ENCODE peak calls at places on chromosomes 13 and 19, in seven cellular contexts. One of them, this sample, is unnamed.
A peak's percentile ranks its signal among the peaks of the same experiment; 100 is the strongest.

GRCh38 chr13:73069206-73069815 is 10.5 kb downstream of the KLF5 start:
- DNase-seq in heart right ventricle: no peak
- DNase-seq in astrocyte of the spinal cord: peak; percentile 44
- DNase-seq in AG04450: no peak
- DNase-seq in lung: no peak
- DNase-seq in breast epithelium: no peak
- DNase-seq in suprapubic skin: no peak
- DNase-seq in this sample: no peak

GRCh38 chr13:97266328-97266727 is 44.2 kb downstream of the MBNL2 start:
- DNase-seq in heart right ventricle: no peak
- DNase-seq in astrocyte of the spinal cord: no peak
- DNase-seq in AG04450: no peak
- DNase-seq in lung: peak; percentile 70
- DNase-seq in breast epithelium: no peak
- DNase-seq in suprapubic skin: no peak
- DNase-seq in this sample: no peak

GRCh38 chr13:32033744-32034143 is 2.2 kb downstream of the FRY start:
- DNase-seq in heart right ventricle: no peak
- DNase-seq in astrocyte of the spinal cord: no peak
- DNase-seq in AG04450: no peak
- DNase-seq in lung: no peak
- DNase-seq in breast epithelium: no peak
- DNase-seq in suprapubic skin: no peak
- DNase-seq in this sample: no peak

GRCh38 chr13:83780201-83780600 is 102.1 kb downstream of the SLITRK1 start:
- DNase-seq in heart right ventricle: no peak
- DNase-seq in astrocyte of the spinal cord: peak; percentile 16
- DNase-seq in AG04450: no peak
- DNase-seq in lung: no peak
- DNase-seq in breast epithelium: no peak
- DNase-seq in suprapubic skin: no peak
- DNase-seq in this sample: peak; percentile 33

GRCh38 chr13:19596960-19597361 is 35.6 kb upstream of the TPTE2 start:
- DNase-seq in heart right ventricle: no peak
- DNase-seq in astrocyte of the spinal cord: peak; percentile 50
- DNase-seq in AG04450: no peak
- DNase-seq in lung: no peak
- DNase-seq in breast epithelium: no peak
- DNase-seq in suprapubic skin: no peak
- DNase-seq in this sample: peak; percentile 65

GRCh38 chr13:73849292-73849691 is 284.9 kb downstream of the KLF12 start:
- DNase-seq in heart right ventricle: no peak
- DNase-seq in astrocyte of the spinal cord: peak; percentile 57
- DNase-seq in AG04450: no peak
- DNase-seq in lung: no peak
- DNase-seq in breast epithelium: no peak
- DNase-seq in suprapubic skin: no peak
- DNase-seq in this sample: no peak

GRCh38 chr13:98586400-98587144 is 9.7 kb upstream of the STK24 start:
- DNase-seq in heart right ventricle: no peak
- DNase-seq in astrocyte of the spinal cord: no peak
- DNase-seq in AG04450: no peak
- DNase-seq in lung: no peak
- DNase-seq in breast epithelium: no peak
- DNase-seq in suprapubic skin: no peak
- DNase-seq in this sample: no peak

GRCh38 chr19:47435196-47435595 is 15.9 kb upstream of the MEIS3 start:
- DNase-seq in heart right ventricle: no peak
- DNase-seq in astrocyte of the spinal cord: no peak
- DNase-seq in AG04450: no peak
- DNase-seq in lung: no peak
- DNase-seq in breast epithelium: no peak
- DNase-seq in suprapubic skin: no peak
- DNase-seq in this sample: no peak

GRCh38 chr13:19060311-19061002 is 121.2 kb downstream of the TUBA3C start:
- DNase-seq in heart right ventricle: no peak
- DNase-seq in astrocyte of the spinal cord: no peak
- DNase-seq in AG04450: no peak
- DNase-seq in lung: peak; percentile 25
- DNase-seq in breast epithelium: no peak
- DNase-seq in suprapubic skin: no peak
- DNase-seq in this sample: no peak

GRCh38 chr19:18108897-18109296 is 11.3 kb downstream of the MAST3 start:
- DNase-seq in heart right ventricle: no peak
- DNase-seq in astrocyte of the spinal cord: no peak
- DNase-seq in AG04450: no peak
- DNase-seq in lung: no peak
- DNase-seq in breast epithelium: no peak
- DNase-seq in suprapubic skin: no peak
- DNase-seq in this sample: no peak

GRCh38 chr13:110616103-110617101 is 1.1 kb downstream of the NAXD start:
- DNase-seq in heart right ventricle: no peak
- DNase-seq in astrocyte of the spinal cord: peak; percentile 34
- DNase-seq in AG04450: no peak
- DNase-seq in lung: peak; percentile 37
- DNase-seq in breast epithelium: peak; percentile 78
- DNase-seq in suprapubic skin: no peak
- DNase-seq in this sample: peak; percentile 74

GRCh38 chr13:23956106-23956505 is 58.8 kb upstream of the C1QTNF9B start:
- DNase-seq in heart right ventricle: no peak
- DNase-seq in astrocyte of the spinal cord: peak; percentile 54
- DNase-seq in AG04450: no peak
- DNase-seq in lung: no peak
- DNase-seq in breast epithelium: no peak
- DNase-seq in suprapubic skin: no peak
- DNase-seq in this sample: peak; percentile 90

GRCh38 chr19:29086646-29087045 is 126.3 kb downstream of the UQCRFS1 start:
- DNase-seq in heart right ventricle: no peak
- DNase-seq in astrocyte of the spinal cord: no peak
- DNase-seq in AG04450: no peak
- DNase-seq in lung: no peak
- DNase-seq in breast epithelium: no peak
- DNase-seq in suprapubic skin: peak; percentile 63
- DNase-seq in this sample: no peak

GRCh38 chr13:49855930-49856329 is 63.4 kb upstream of the KPNA3 start:
- DNase-seq in heart right ventricle: no peak
- DNase-seq in astrocyte of the spinal cord: no peak
- DNase-seq in AG04450: no peak
- DNase-seq in lung: no peak
- DNase-seq in breast epithelium: no peak
- DNase-seq in suprapubic skin: no peak
- DNase-seq in this sample: no peak

GRCh38 chr19:50893047-50893737 is 18.0 kb downstream of the KLK4 start:
- DNase-seq in heart right ventricle: no peak
- DNase-seq in astrocyte of the spinal cord: no peak
- DNase-seq in AG04450: no peak
- DNase-seq in lung: no peak
- DNase-seq in breast epithelium: no peak
- DNase-seq in suprapubic skin: no peak
- DNase-seq in this sample: no peak

GRCh38 chr13:35618565-35619083 is 142.1 kb upstream of the MAB21L1 start:
- DNase-seq in heart right ventricle: no peak
- DNase-seq in astrocyte of the spinal cord: no peak
- DNase-seq in AG04450: no peak
- DNase-seq in lung: no peak
- DNase-seq in breast epithelium: no peak
- DNase-seq in suprapubic skin: no peak
- DNase-seq in this sample: no peak

GRCh38 chr13:40064723-40065122 is 409.3 kb downstream of the COG6 start:
- DNase-seq in heart right ventricle: no peak
- DNase-seq in astrocyte of the spinal cord: peak; percentile 66
- DNase-seq in AG04450: no peak
- DNase-seq in lung: no peak
- DNase-seq in breast epithelium: no peak
- DNase-seq in suprapubic skin: no peak
- DNase-seq in this sample: peak; percentile 80

GRCh38 chr19:55304279-55304978 is 20.6 kb downstream of the BRSK1 start:
- DNase-seq in heart right ventricle: no peak
- DNase-seq in astrocyte of the spinal cord: peak; percentile 27
- DNase-seq in AG04450: no peak
- DNase-seq in lung: no peak
- DNase-seq in breast epithelium: no peak
- DNase-seq in suprapubic skin: no peak
- DNase-seq in this sample: peak; percentile 52

GRCh38 chr13:67554746-67555452 is 324.8 kb upstream of the PCDH9 start:
- DNase-seq in heart right ventricle: no peak
- DNase-seq in astrocyte of the spinal cord: peak; percentile 62
- DNase-seq in AG04450: no peak
- DNase-seq in lung: no peak
- DNase-seq in breast epithelium: no peak
- DNase-seq in suprapubic skin: no peak
- DNase-seq in this sample: no peak

GRCh38 chr19:4075373-4075772 is 8.7 kb upstream of the ZBTB7A start:
- DNase-seq in heart right ventricle: no peak
- DNase-seq in astrocyte of the spinal cord: no peak
- DNase-seq in AG04450: no peak
- DNase-seq in lung: no peak
- DNase-seq in breast epithelium: no peak
- DNase-seq in suprapubic skin: no peak
- DNase-seq in this sample: no peak

GRCh38 chr19:1873524-1874473 is 10.4 kb upstream of the KLF16 start:
- DNase-seq in heart right ventricle: peak; percentile 75
- DNase-seq in astrocyte of the spinal cord: no peak
- DNase-seq in AG04450: no peak
- DNase-seq in lung: no peak
- DNase-seq in breast epithelium: peak; percentile 88
- DNase-seq in suprapubic skin: no peak
- DNase-seq in this sample: no peak

GRCh38 chr13:102399791-102400618 is 1.8 kb downstream of the FGF14 start:
- DNase-seq in heart right ventricle: peak; percentile 23
- DNase-seq in astrocyte of the spinal cord: no peak
- DNase-seq in AG04450: no peak
- DNase-seq in lung: no peak
- DNase-seq in breast epithelium: no peak
- DNase-seq in suprapubic skin: no peak
- DNase-seq in this sample: peak; percentile 3

GRCh38 chr19:45423033-45423588 is 606 bp downstream of the ERCC1 start:
- DNase-seq in heart right ventricle: no peak
- DNase-seq in astrocyte of the spinal cord: no peak
- DNase-seq in AG04450: no peak
- DNase-seq in lung: no peak
- DNase-seq in breast epithelium: no peak
- DNase-seq in suprapubic skin: no peak
- DNase-seq in this sample: no peak

GRCh38 chr19:51323481-51323891 is 12.0 kb downstream of the IGLON5 start:
- DNase-seq in heart right ventricle: no peak
- DNase-seq in astrocyte of the spinal cord: no peak
- DNase-seq in AG04450: no peak
- DNase-seq in lung: no peak
- DNase-seq in breast epithelium: no peak
- DNase-seq in suprapubic skin: no peak
- DNase-seq in this sample: no peak

GRCh38 chr19:21492932-21493906 is 12.2 kb upstream of the ZNF429 start:
- DNase-seq in heart right ventricle: no peak
- DNase-seq in astrocyte of the spinal cord: no peak
- DNase-seq in AG04450: no peak
- DNase-seq in lung: no peak
- DNase-seq in breast epithelium: no peak
- DNase-seq in suprapubic skin: no peak
- DNase-seq in this sample: no peak

GRCh38 chr19:50967924-50968708 is 1.3 kb downstream of the KLK6 start:
- DNase-seq in heart right ventricle: no peak
- DNase-seq in astrocyte of the spinal cord: no peak
- DNase-seq in AG04450: no peak
- DNase-seq in lung: no peak
- DNase-seq in breast epithelium: no peak
- DNase-seq in suprapubic skin: no peak
- DNase-seq in this sample: peak; percentile 49

GRCh38 chr19:14494451-14494850 is 1.5 kb downstream of the GIPC1 start:
- DNase-seq in heart right ventricle: no peak
- DNase-seq in astrocyte of the spinal cord: no peak
- DNase-seq in AG04450: no peak
- DNase-seq in lung: no peak
- DNase-seq in breast epithelium: no peak
- DNase-seq in suprapubic skin: no peak
- DNase-seq in this sample: no peak
- H3K4me3 ChIP-seq in heart right ventricle: peak overlapping the region; percentile 84
- H3K4me3 ChIP-seq in astrocyte of the spinal cord: peak overlapping the region; percentile 87
- H3K4me3 ChIP-seq in AG04450: peak overlapping the region; percentile 78
- H3K4me3 ChIP-seq in lung: peak overlapping the region; percentile 2
- H3K4me3 ChIP-seq in breast epithelium: no peak overlapping the region
- H3K4me3 ChIP-seq in suprapubic skin: peak overlapping the region; percentile 91
- H3K4me3 ChIP-seq in this sample: peak overlapping the region; percentile 96

GRCh38 chr13:100921139-100921538 is 246.5 kb upstream of the TMTC4 start:
- DNase-seq in heart right ventricle: no peak
- DNase-seq in astrocyte of the spinal cord: no peak
- DNase-seq in AG04450: peak; percentile 7
- DNase-seq in lung: no peak
- DNase-seq in breast epithelium: no peak
- DNase-seq in suprapubic skin: no peak
- DNase-seq in this sample: no peak
- H3K4me3 ChIP-seq in heart right ventricle: no peak overlapping the region
- H3K4me3 ChIP-seq in astrocyte of the spinal cord: no peak overlapping the region
- H3K4me3 ChIP-seq in AG04450: no peak overlapping the region
- H3K4me3 ChIP-seq in lung: no peak overlapping the region
- H3K4me3 ChIP-seq in breast epithelium: no peak overlapping the region
- H3K4me3 ChIP-seq in suprapubic skin: no peak overlapping the region
- H3K4me3 ChIP-seq in this sample: no peak overlapping the region

GRCh38 chr13:44374348-44374712 is 706 bp downstream of the SERP2 start:
- DNase-seq in heart right ventricle: no peak
- DNase-seq in astrocyte of the spinal cord: no peak
- DNase-seq in AG04450: no peak
- DNase-seq in lung: no peak
- DNase-seq in breast epithelium: no peak
- DNase-seq in suprapubic skin: no peak
- DNase-seq in this sample: no peak
- H3K4me3 ChIP-seq in heart right ventricle: peak overlapping the region; percentile 78
- H3K4me3 ChIP-seq in astrocyte of the spinal cord: peak overlapping the region; percentile 37
- H3K4me3 ChIP-seq in AG04450: peak overlapping the region; percentile 20
- H3K4me3 ChIP-seq in lung: no peak overlapping the region
- H3K4me3 ChIP-seq in breast epithelium: peak overlapping the region; percentile 56
- H3K4me3 ChIP-seq in suprapubic skin: peak overlapping the region; percentile 58
- H3K4me3 ChIP-seq in this sample: no peak overlapping the region

GRCh38 chr13:94711561-94712286 is 621 bp downstream of the SOX21 start:
- DNase-seq in heart right ventricle: no peak
- DNase-seq in astrocyte of the spinal cord: peak; percentile 43
- DNase-seq in AG04450: no peak
- DNase-seq in lung: no peak
- DNase-seq in breast epithelium: no peak
- DNase-seq in suprapubic skin: no peak
- DNase-seq in this sample: peak; percentile 37

GRCh38 chr13:94713556-94714182 is 1.3 kb upstream of the SOX21 start:
- DNase-seq in heart right ventricle: no peak
- DNase-seq in astrocyte of the spinal cord: peak; percentile 7
- DNase-seq in AG04450: no peak
- DNase-seq in lung: no peak
- DNase-seq in breast epithelium: no peak
- DNase-seq in suprapubic skin: no peak
- DNase-seq in this sample: no peak

GRCh38 chr13:94710881-94711560 is 1.3 kb downstream of the SOX21 start:
- DNase-seq in heart right ventricle: no peak
- DNase-seq in astrocyte of the spinal cord: peak; percentile 11
- DNase-seq in AG04450: no peak
- DNase-seq in lung: no peak
- DNase-seq in breast epithelium: no peak
- DNase-seq in suprapubic skin: no peak
- DNase-seq in this sample: no peak

GRCh38 chr13:94712812-94713555 is 639 bp upstream of the SOX21 start:
- DNase-seq in heart right ventricle: no peak
- DNase-seq in astrocyte of the spinal cord: peak; percentile 77
- DNase-seq in AG04450: no peak
- DNase-seq in lung: no peak
- DNase-seq in breast epithelium: no peak
- DNase-seq in suprapubic skin: no peak
- DNase-seq in this sample: peak; percentile 39

GRCh38 chr13:94712287-94712811 is at the start of gene SOX21:
- DNase-seq in heart right ventricle: no peak
- DNase-seq in astrocyte of the spinal cord: no peak
- DNase-seq in AG04450: no peak
- DNase-seq in lung: no peak
- DNase-seq in breast epithelium: no peak
- DNase-seq in suprapubic skin: no peak
- DNase-seq in this sample: peak; percentile 28
- H3K4me3 ChIP-seq in heart right ventricle: peak within 1 kb of the TSS; percentile 41
- H3K4me3 ChIP-seq in astrocyte of the spinal cord: peak within 1 kb of the TSS; percentile 27
- H3K4me3 ChIP-seq in AG04450: no peak within 1 kb of the TSS
- H3K4me3 ChIP-seq in lung: no peak within 1 kb of the TSS
- H3K4me3 ChIP-seq in breast epithelium: peak within 1 kb of the TSS; percentile 20
- H3K4me3 ChIP-seq in suprapubic skin: peak within 1 kb of the TSS; percentile 56
- H3K4me3 ChIP-seq in this sample: no peak within 1 kb of the TSS